ENCODE peak calls at places on chromosomes 5 and 9, in eight cellular contexts. K is astrocyte of the cerebellum; I is CD8-positive, alpha-beta memory T cell; P is fibroblast of lung; V is neural progenitor cell; Y is Panc1; L is left ventricle myocardium inferior; G is foreskin fibroblast. E is an unnamed sample.
A peak's percentile ranks its signal among the peaks of the same experiment; 100 is the strongest.

GRCh38 chr5:139391570-139392323 is 2.0 kb upstream of the MZB1 start:
- DNase-seq in K (no peak), I (no peak), P (peak; percentile 33), V (no peak), Y (no peak), L (no peak), G (no peak), E (no peak)

GRCh38 chr5:101995585-101995984 is 300.5 kb downstream of the SLCO4C1 start:
- DNase-seq in K (no peak), I (no peak), P (no peak), V (no peak), Y (no peak), L (no peak), G (no peak), E (no peak)

GRCh38 chr5:74017786-74018211 is 391.8 kb downstream of the ARHGEF28 start:
- DNase-seq in K (peak; percentile 35), I (no peak), P (peak; percentile 66), V (no peak), Y (no peak), L (no peak), G (peak; percentile 49), E (peak; percentile 62)

GRCh38 chr5:75043736-75044264 is 8.6 kb downstream of the GCNT4 start:
- DNase-seq in K (no peak), I (no peak), P (no peak), V (no peak), Y (no peak), L (no peak), G (no peak), E (no peak)

GRCh38 chr5:150116667-150117395 is 30.5 kb upstream of the CSF1R start:
- DNase-seq in K (no peak), I (no peak), P (no peak), V (peak; percentile 1), Y (no peak), L (no peak), G (no peak), E (no peak)

GRCh38 chr5:43273552-43273951 is 39.7 kb downstream of the HMGCS1 start:
- DNase-seq in K (no peak), I (no peak), P (no peak), V (no peak), Y (no peak), L (no peak), G (no peak), E (no peak)

GRCh38 chr5:1478333-1478732 is 33.1 kb upstream of the SLC6A3 start:
- DNase-seq in K (no peak), I (no peak), P (no peak), V (no peak), Y (no peak), L (peak; percentile 7), G (no peak), E (no peak)

GRCh38 chr5:40937064-40937463 is 27.8 kb downstream of the C7 start:
- DNase-seq in K (no peak), I (no peak), P (no peak), V (no peak), Y (no peak), L (no peak), G (no peak), E (no peak)

GRCh38 chr5:174610968-174611367 is 113.4 kb upstream of the MSX2 start:
- DNase-seq in K (no peak), I (no peak), P (peak; percentile 63), V (no peak), Y (no peak), L (no peak), G (peak; percentile 8), E (no peak)

GRCh38 chr9:37944671-37945481 is 40.9 kb upstream of the SLC25A51 start:
- DNase-seq in K (no peak), I (no peak), P (peak; percentile 79), V (peak; percentile 63), Y (no peak), L (no peak), G (no peak), E (no peak)

GRCh38 chr9:23651051-23651450 is 175.0 kb downstream of the ELAVL2 start:
- DNase-seq in K (no peak), I (no peak), P (no peak), V (no peak), Y (no peak), L (no peak), G (no peak), E (no peak)

GRCh38 chr9:37503736-37504135 is 18.0 kb downstream of the POLR1E start:
- DNase-seq in K (no peak), I (peak; percentile 73), P (peak; percentile 18), V (no peak), Y (no peak), L (no peak), G (peak; percentile 29), E (no peak)

GRCh38 chr5:137648361-137648760 is 87.5 kb downstream of the KLHL3 start:
- DNase-seq in K (no peak), I (no peak), P (no peak), V (no peak), Y (no peak), L (no peak), G (no peak), E (no peak)

GRCh38 chr5:14531668-14532067 is 49.9 kb upstream of the OTULINL start:
- DNase-seq in K (no peak), I (no peak), P (no peak), V (no peak), Y (no peak), L (no peak), G (no peak), E (no peak)

GRCh38 chr9:77785341-77785740 is 137.2 kb upstream of the GNA14 start:
- DNase-seq in K (no peak), I (no peak), P (no peak), V (no peak), Y (no peak), L (no peak), G (no peak), E (no peak)

GRCh38 chr9:34507556-34507955 is 15.2 kb downstream of the ENHO start:
- DNase-seq in K (no peak), I (no peak), P (no peak), V (no peak), Y (no peak), L (no peak), G (no peak), E (no peak)

GRCh38 chr9:70081120-70081495 is 37.5 kb downstream of the MAMDC2 start:
- DNase-seq in K (peak; percentile 50), I (no peak), P (peak; percentile 93), V (no peak), Y (no peak), L (no peak), G (peak; percentile 86), E (peak; percentile 44)

GRCh38 chr9:113139225-113139829 is 11.5 kb upstream of the SLC31A2 start:
- DNase-seq in K (no peak), I (no peak), P (no peak), V (no peak), Y (no peak), L (no peak), G (no peak), E (no peak)

GRCh38 chr5:173907686-173908371 is 19.7 kb downstream of the CPEB4 start:
- DNase-seq in K (no peak), I (no peak), P (peak; percentile 62), V (no peak), Y (no peak), L (no peak), G (no peak), E (no peak)

GRCh38 chr9:123727332-123727731 is 202.6 kb downstream of the DENND1A start:
- DNase-seq in K (no peak), I (no peak), P (no peak), V (no peak), Y (no peak), L (no peak), G (no peak), E (no peak)

GRCh38 chr5:115456056-115456455 is 88.5 kb downstream of the FEM1C start:
- DNase-seq in K (no peak), I (no peak), P (no peak), V (no peak), Y (no peak), L (no peak), G (no peak), E (no peak)

GRCh38 chr9:86488345-86488744 is 134.1 kb upstream of the TUT7 start:
- DNase-seq in K (no peak), I (no peak), P (no peak), V (no peak), Y (no peak), L (no peak), G (no peak), E (no peak)
- H3K4me3 ChIP-seq in K (no peak overlapping the region), I (no peak overlapping the region), P (no peak overlapping the region), V (no peak overlapping the region), Y (no peak overlapping the region), L (no peak overlapping the region), G (no peak overlapping the region), E (no peak overlapping the region)

GRCh38 chr9:131398204-131398603 is 4.3 kb downstream of the PRRC2B start:
- DNase-seq in K (no peak), I (peak; percentile 82), P (peak; percentile 71), V (no peak), Y (no peak), L (no peak), G (no peak), E (no peak)
- H3K4me3 ChIP-seq in K (peak overlapping the region; percentile 18), I (peak overlapping the region; percentile 3), P (peak overlapping the region; percentile 3), V (peak overlapping the region; percentile 100), Y (peak overlapping the region; percentile 7), L (peak overlapping the region; percentile 10), G (no peak overlapping the region), E (no peak overlapping the region)

GRCh38 chr5:61333351-61334223 is 1.5 kb downstream of the ZSWIM6 start:
- DNase-seq in K (no peak), I (peak; percentile 16), P (peak; percentile 33), V (peak; percentile 68), Y (no peak), L (peak; percentile 47), G (peak; percentile 17), E (no peak)

GRCh38 chr5:61331407-61332368 is at the start of gene ZSWIM6:
- DNase-seq in K (peak; percentile 98), I (peak; percentile 98), P (peak; percentile 99), V (peak; percentile 100), Y (peak; percentile 86), L (peak; percentile 100), G (peak; percentile 99), E (peak; percentile 99)

GRCh38 chr5:61330879-61331406 is 1.1 kb upstream of the ZSWIM6 start:
- DNase-seq in K (no peak), I (peak; percentile 78), P (peak; percentile 81), V (peak; percentile 73), Y (no peak), L (peak; percentile 75), G (peak; percentile 86), E (no peak)

GRCh38 chr5:61332891-61333350 is 863 bp downstream of the ZSWIM6 start:
- DNase-seq in K (no peak), I (peak; percentile 23), P (peak; percentile 73), V (peak; percentile 55), Y (no peak), L (peak; percentile 47), G (peak; percentile 68), E (no peak)

DNA sequence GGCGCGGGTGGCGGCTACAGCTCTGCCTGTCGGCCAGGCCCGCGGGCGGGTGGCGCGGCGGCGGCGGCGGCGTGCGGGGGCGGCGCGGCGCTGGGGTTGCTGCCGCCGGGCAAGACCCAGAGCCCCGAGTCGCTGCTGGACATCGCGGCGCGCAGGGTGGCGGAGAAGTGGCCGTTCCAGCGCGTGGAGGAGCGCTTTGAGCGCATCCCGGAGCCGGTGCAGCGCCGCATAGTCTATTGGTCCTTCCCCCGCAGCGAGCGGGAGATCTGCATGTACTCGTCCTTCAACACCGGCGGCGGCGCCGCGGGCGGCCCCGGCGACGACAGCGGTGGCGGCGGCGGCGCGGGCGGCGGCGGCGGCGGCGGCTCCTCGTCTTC is 299 bp downstream of the ZSWIM6 start:
- DNase-seq in K (no peak), I (peak; percentile 50), P (no peak), V (peak; percentile 79), Y (no peak), L (peak; percentile 37), G (no peak), E (no peak)
- H3K4me3 ChIP-seq in K (peak overlapping the region; percentile 94), I (no peak overlapping the region), P (peak overlapping the region; percentile 66), V (peak overlapping the region; percentile 56), Y (peak overlapping the region; percentile 46), L (peak overlapping the region; percentile 98), G (peak overlapping the region; percentile 75), E (peak overlapping the region; percentile 89)

GRCh38 chr5:132011561-132012384 is at the start of gene ACSL6:
- DNase-seq in K (no peak), I (peak; percentile 47), P (no peak), V (peak; percentile 76), Y (no peak), L (no peak), G (no peak), E (no peak)
- H3K4me3 ChIP-seq in K (peak within 1 kb of the TSS; percentile 47), I (peak within 1 kb of the TSS; percentile 28), P (peak within 1 kb of the TSS; percentile 55), V (peak within 1 kb of the TSS; percentile 61), Y (peak within 1 kb of the TSS; percentile 53), L (peak within 1 kb of the TSS; percentile 72), G (peak within 1 kb of the TSS; percentile 44), E (peak within 1 kb of the TSS; percentile 50)

E was measured in skeletal muscle cell.